ENCODE peak calls at places on chromosomes 7 and 10, in four cellular contexts. S is GM06990, I is HL-60, E is ovary. V is an unnamed sample.

GRCh38 chr7:112503361-112504023 is 22.7 kb downstream of the LSMEM1 start:
- DNase-seq in S (no peak), I (no peak), E (no peak), V (no peak)

GRCh38 chr7:107661865-107662379 is 1.3 kb downstream of the SLC26A4 start:
- DNase-seq in S (no peak), I (no peak), E (no peak), V (no peak)

GRCh38 chr7:16529697-16530096 is 3.1 kb downstream of the LRRC72 start:
- DNase-seq in S (no peak), I (no peak), E (no peak), V (no peak)

GRCh38 chr10:21532694-21533576 is 1.1 kb upstream of the MLLT10 start:
- DNase-seq in S (no peak), I (no peak), E (no peak), V (no peak)

GRCh38 chr7:106071356-106071998 is 40.6 kb downstream of the SYPL1 start:
- DNase-seq in S (peak), I (peak), E (no peak), V (peak)

GRCh38 chr10:132690821-132691610 is 94.9 kb downstream of the NKX6-2 start:
- DNase-seq in S (no peak), I (no peak), E (no peak), V (no peak)

GRCh38 chr7:105127179-105127578 is 113.2 kb downstream of the KMT2E start:
- DNase-seq in S (no peak), I (no peak), E (no peak), V (no peak)

GRCh38 chr10:110504111-110504735 is 6.5 kb downstream of the DUSP5 start:
- DNase-seq in S (peak), I (no peak), E (peak), V (peak)

GRCh38 chr10:77037735-77038411 is 599.7 kb downstream of the KCNMA1 start:
- DNase-seq in S (no peak), I (no peak), E (no peak), V (peak)

GRCh38 chr10:119360181-119360921 is 153.0 kb downstream of the GRK5 start:
- DNase-seq in S (peak), I (no peak), E (no peak), V (peak)

GRCh38 chr7:135877799-135878198 is 99.4 kb downstream of the MTPN start:
- DNase-seq in S (no peak), I (no peak), E (no peak), V (no peak)

GRCh38 chr10:88851706-88852105 is at the start of gene ANKRD22:
- DNase-seq in S (no peak), I (peak), E (no peak), V (peak)

GRCh38 chr7:47763063-47763974 is 181.4 kb upstream of the TNS3 start:
- DNase-seq in S (no peak), I (no peak), E (no peak), V (no peak)

GRCh38 chr7:105438254-105438653 is 49.5 kb upstream of the SRPK2 start:
- DNase-seq in S (no peak), I (no peak), E (no peak), V (no peak)

GRCh38 chr10:44628921-44629320 is 244.0 kb upstream of the CXCL12 start:
- DNase-seq in S (no peak), I (peak), E (no peak), V (no peak)

GRCh38 chr7:12369700-12370099 is 34.0 kb downstream of the VWDE start:
- DNase-seq in S (no peak), I (no peak), E (no peak), V (no peak)

GRCh38 chr7:139955098-139955820 is 107.5 kb downstream of the PARP12 start:
- DNase-seq in S (no peak), I (no peak), E (no peak), V (no peak)

GRCh38 chr7:131369354-131369753 is 41.7 kb downstream of the MKLN1 start:
- DNase-seq in S (no peak), I (no peak), E (no peak), V (no peak)

GRCh38 chr7:2110586-2111396 is 122.0 kb downstream of the MAD1L1 start:
- DNase-seq in S (no peak), I (no peak), E (no peak), V (no peak)

GRCh38 chr7:42691030-42691639 is 220.7 kb downstream of the C7orf25 start:
- DNase-seq in S (no peak), I (no peak), E (peak), V (peak)

GRCh38 chr7:106888204-106888603 is 23.1 kb downstream of the PIK3CG start:
- DNase-seq in S (no peak), I (no peak), E (no peak), V (no peak)

GRCh38 chr10:103197177-103197576 is 4.1 kb upstream of the NT5C2 start:
- DNase-seq in S (no peak), I (peak), E (no peak), V (no peak)

GRCh38 chr10:10794056-10794455 is 223.6 kb upstream of the CELF2 start:
- DNase-seq in S (no peak), I (no peak), E (no peak), V (no peak)
- H3K4me3 ChIP-seq in S (no peak), I (no peak), E (no peak), V (no peak)

GRCh38 chr7:90610105-90610504 is 14.0 kb downstream of the CDK14 start:
- DNase-seq in S (no peak), I (no peak), E (no peak), V (no peak)

GRCh38 chr7:90607196-90607595 is 11.1 kb downstream of the CDK14 start:
- DNase-seq in S (no peak), I (no peak), E (no peak), V (no peak)

GRCh38 chr7:90613088-90613498 is 17.0 kb downstream of the CDK14 start:
- DNase-seq in S (peak), I (peak), E (no peak), V (peak)

GRCh38 chr7:90611115-90611514 is 15.0 kb downstream of the CDK14 start:
- DNase-seq in S (no peak), I (no peak), E (no peak), V (peak)
- TF ChIP-seq CTCF in S (no peak), I (no peak), E (no peak), V (no peak)

GRCh38 chr10:93062499-93063216 is 2.1 kb downstream of the CYP26C1 start:
- DNase-seq in S (no peak), I (peak), E (no peak), V (peak)
- H3K4me3 ChIP-seq in S (no peak), I (peak), E (no peak), V (peak)

GRCh38 chr7:32914186-32914585 is 22.6 kb upstream of the KBTBD2 start:
- DNase-seq in S (no peak), I (no peak), E (no peak), V (no peak)
- TF ChIP-seq CTCF in S (no peak), I (no peak), E (no peak), V (no peak)

GRCh38 chr7:25852995-25853713 is 298.8 kb upstream of the NFE2L3 start:
- DNase-seq in S (no peak), I (no peak), E (no peak), V (no peak)

GRCh38 chr7:25854059-25854458 is 297.9 kb upstream of the NFE2L3 start:
- DNase-seq in S (no peak), I (no peak), E (no peak), V (no peak)

GRCh38 chr7:25851332-25852248 is 300.4 kb upstream of the NFE2L3 start:
- DNase-seq in S (no peak), I (peak), E (peak), V (peak)

GRCh38 chr7:25850730-25851129 is 301.3 kb upstream of the NFE2L3 start:
- DNase-seq in S (no peak), I (no peak), E (no peak), V (no peak)

GRCh38 chr7:25852249-25852994 is 299.6 kb upstream of the NFE2L3 start:
- DNase-seq in S (no peak), I (no peak), E (peak), V (no peak)
- H3K4me3 ChIP-seq in S (peak), I (peak), E (peak), V (peak)

V was measured in GM12865.